ENCODE peak calls at places on chromosomes 1 and 21, in nine cellular contexts. L, P, W, K, Z, B, H, Y and S are unnamed samples.

GRCh38 chr1:232510367-232511110 is 119.4 kb downstream of the SIPA1L2 start:
- DNase-seq in K (peak; percentile 71), B (no peak), H (peak; percentile 14), L (no peak), Z (no peak), P (no peak), W (no peak), Y (no peak), S (no peak)

GRCh38 chr21:42145569-42146250 is 73.2 kb upstream of the ABCG1 start:
- DNase-seq in Z (peak; percentile 53), L (peak; percentile 45), Y (no peak), P (peak; percentile 65), H (peak; percentile 29), W (peak; percentile 89), K (peak; percentile 77), B (peak; percentile 67), S (peak; percentile 69)

GRCh38 chr1:200771625-200772555 is 33.2 kb downstream of the CAMSAP2 start:
- DNase-seq in P (no peak), W (no peak), Z (no peak), B (no peak), Y (no peak), H (peak; percentile 77), K (peak; percentile 91), L (no peak), S (no peak)

GRCh38 chr1:19495816-19496528 is 10.6 kb upstream of the CAPZB start:
- DNase-seq in Z (no peak), P (no peak), Y (no peak), W (no peak), H (no peak), K (no peak), L (no peak), B (no peak), S (peak; percentile 56)

GRCh38 chr21:46377789-46378188 is 53.8 kb downstream of the PCNT start:
- DNase-seq in W (no peak), B (no peak), L (no peak), H (peak; percentile 45), P (no peak), Z (no peak), Y (no peak), K (no peak), S (no peak)

GRCh38 chr1:178587975-178588374 is 75.1 kb downstream of the TEX35 start:
- DNase-seq in Y (no peak), B (no peak), P (no peak), L (no peak), K (no peak), W (no peak), Z (no peak), H (no peak), S (no peak)

GRCh38 chr1:3017440-3018050 is 3.7 kb upstream of the ACTRT2 start:
- DNase-seq in P (no peak), Y (no peak), H (no peak), B (no peak), L (peak; percentile 9), K (no peak), Z (peak; percentile 61), W (peak; percentile 79), S (no peak)

GRCh38 chr1:88503656-88504055 is 180.4 kb upstream of the PKN2 start:
- DNase-seq in H (no peak), Z (no peak), K (no peak), W (no peak), B (no peak), Y (no peak), L (no peak), P (no peak), S (no peak)

GRCh38 chr1:113917400-113918082 is 11.6 kb upstream of the HIPK1 start:
- DNase-seq in L (no peak), B (no peak), K (peak; percentile 74), H (peak; percentile 90), P (no peak), W (no peak), Z (no peak), Y (no peak), S (no peak)

GRCh38 chr1:34794001-34794789 is 1.4 kb downstream of the GJA4 start:
- DNase-seq in W (peak; percentile 83), L (no peak), B (no peak), Z (no peak), Y (no peak), P (no peak), K (no peak), H (no peak), S (no peak)
- H3K4me3 ChIP-seq in W (no peak overlapping the region), L (peak overlapping the region; percentile 14), B (no peak overlapping the region), Z (no peak overlapping the region), Y (peak overlapping the region; percentile 10), P (no peak overlapping the region), K (no peak overlapping the region), H (no peak overlapping the region), S (no peak overlapping the region)

GRCh38 chr1:47703981-47704596 is 266.2 kb downstream of the FOXD2 start:
- DNase-seq in B (no peak), Y (no peak), P (no peak), W (no peak), H (peak; percentile 39), K (peak; percentile 30), L (no peak), Z (no peak), S (peak; percentile 82)
- TF ChIP-seq CTCF in B (no peak), Y (peak; percentile 9), P (no peak), W (no peak), H (peak; percentile 27), K (peak; percentile 52), L (no peak), Z (no peak), S (peak; percentile 21)

GRCh38 chr1:154857441-154858215 is 12.5 kb downstream of the KCNN3 start:
- DNase-seq in B (no peak), P (peak; percentile 51), H (no peak), Z (no peak), W (no peak), K (no peak), L (no peak), Y (no peak), S (no peak)

GRCh38 chr1:154859151-154859785 is 10.8 kb downstream of the KCNN3 start:
- DNase-seq in Z (no peak), K (no peak), B (no peak), H (no peak), P (no peak), Y (no peak), W (no peak), L (no peak), S (no peak)

GRCh38 chr1:154859786-154860153 is 10.3 kb downstream of the KCNN3 start:
- DNase-seq in K (no peak), H (no peak), B (no peak), Z (no peak), P (peak; percentile 85), Y (no peak), L (no peak), W (no peak), S (no peak)

GRCh38 chr1:154861607-154862094 is 8.4 kb downstream of the KCNN3 start:
- DNase-seq in W (no peak), B (no peak), Y (no peak), P (no peak), L (peak; percentile 71), K (no peak), H (no peak), Z (no peak), S (no peak)

GRCh38 chr1:154860154-154860870 is 9.8 kb downstream of the KCNN3 start:
- DNase-seq in W (no peak), H (no peak), P (peak; percentile 96), B (no peak), Z (no peak), L (no peak), Y (no peak), K (no peak), S (no peak)
- H3K4me3 ChIP-seq in W (no peak overlapping the region), H (no peak overlapping the region), P (peak overlapping the region; percentile 79), B (no peak overlapping the region), Z (no peak overlapping the region), L (no peak overlapping the region), Y (no peak overlapping the region), K (no peak overlapping the region), S (no peak overlapping the region)

DNA sequence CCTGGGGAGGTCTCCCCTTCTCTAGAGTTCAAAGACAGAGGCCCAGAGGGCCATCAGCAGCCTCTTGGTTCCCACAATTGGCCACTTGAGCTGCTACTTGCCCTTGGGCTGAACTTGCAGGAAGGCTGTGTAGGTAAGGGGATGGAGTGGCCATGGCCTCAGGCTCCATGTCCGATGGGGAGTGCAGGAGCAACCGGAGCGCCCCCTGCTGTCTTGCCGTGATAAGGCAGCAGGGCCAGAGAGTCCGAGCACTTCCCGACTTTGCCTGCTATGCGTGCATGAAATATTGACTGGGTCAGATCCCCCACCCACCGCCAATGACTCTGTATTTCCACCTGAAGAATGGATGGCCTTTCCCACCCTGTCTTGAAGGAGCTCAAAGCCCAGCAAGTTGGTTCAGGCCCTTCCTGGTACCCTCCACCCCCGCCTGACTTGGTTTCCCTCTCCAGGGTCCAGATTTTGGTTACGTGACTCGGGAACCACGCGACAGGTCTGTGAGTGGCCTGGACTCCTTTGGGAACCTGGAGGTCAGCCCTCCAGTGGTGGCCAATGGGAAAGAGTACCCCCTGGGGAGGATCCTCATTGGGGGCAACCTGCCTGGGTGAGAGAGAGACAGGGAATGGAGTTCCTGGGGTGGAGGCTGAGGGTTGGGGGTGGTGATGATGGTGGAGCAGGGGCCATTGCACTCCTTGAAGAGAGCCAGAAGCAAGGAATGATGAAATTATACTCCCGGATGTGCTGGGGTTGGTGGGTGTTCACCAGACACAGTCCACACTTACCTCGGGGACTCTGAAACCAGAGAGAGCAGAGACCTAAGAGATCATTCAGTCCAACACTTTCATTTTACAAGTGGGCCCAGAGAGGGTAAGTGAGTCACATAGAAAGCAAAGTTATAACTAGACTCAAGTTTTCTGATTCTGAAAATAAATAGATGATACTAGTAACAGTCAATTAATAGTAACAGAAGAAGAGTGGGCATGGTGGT is 25.6 kb downstream of the PADI3 start:
- DNase-seq in H (peak; percentile 39), Y (no peak), B (peak; percentile 78), L (no peak), Z (peak; percentile 49), K (peak; percentile 65), P (peak; percentile 88), W (no peak), S (peak; percentile 33)
- TF ChIP-seq CTCF in H (peak; percentile 63), Y (peak; percentile 66), B (no peak), L (no peak), Z (no peak), K (peak; percentile 84), P (peak; percentile 86), W (no peak), S (peak; percentile 71)

DNA sequence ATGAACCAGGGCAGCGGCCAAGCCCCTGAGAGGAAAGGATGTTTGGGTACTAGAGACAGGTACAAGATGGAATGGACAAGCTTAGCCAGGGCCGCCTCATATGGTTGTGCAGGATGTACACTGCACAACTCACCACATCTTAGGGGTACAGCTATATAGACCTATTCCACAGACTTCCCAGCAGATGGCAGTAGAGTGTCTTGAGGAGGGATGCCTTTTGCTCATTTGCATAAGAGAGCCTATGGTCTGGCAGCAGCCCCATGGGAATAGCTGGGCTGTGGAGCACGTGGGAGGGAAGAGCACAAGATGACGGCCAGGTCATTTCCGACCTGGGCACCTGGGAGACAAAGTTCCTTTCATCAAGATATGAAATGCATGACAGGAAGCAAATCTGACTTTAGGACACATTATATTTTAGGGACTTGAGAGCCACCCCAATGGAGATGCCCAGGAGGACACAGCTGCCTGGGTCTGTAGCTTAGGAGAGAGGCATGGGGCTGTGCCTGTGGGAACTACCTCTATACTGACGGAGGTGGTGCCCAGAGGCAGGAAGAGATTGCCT is 215.5 kb downstream of the KCNJ6 start:
- DNase-seq in K (peak; percentile 83), Z (peak; percentile 67), H (peak; percentile 73), P (peak; percentile 88), L (no peak), Y (no peak), W (no peak), B (no peak), S (peak; percentile 79)
- H3K4me3 ChIP-seq in K (no peak overlapping the region), Z (no peak overlapping the region), H (no peak overlapping the region), P (no peak overlapping the region), L (no peak overlapping the region), Y (no peak overlapping the region), W (no peak overlapping the region), B (no peak overlapping the region), S (no peak overlapping the region)